ENCODE peak calls at places on chromosomes 4 and X, in ten cellular contexts. One of them, this sample, is unnamed.

GRCh38 chr4:99968330-99968729 is 18.3 kb upstream of the H2AZ1 start:
- DNase-seq in left lung: no peak
- DNase-seq in GOT3: no peak
- DNase-seq in hippocampal formation: no peak
- DNase-seq in HEK293T: no peak
- DNase-seq in activated CD8-positive, alpha-beta memory T cell treated with anti-CD3 and anti-CD28 coated beads for 4 hours: no peak
- DNase-seq in T-cell: no peak
- DNase-seq in keratinocyte: no peak
- DNase-seq in SW 1271: peak
- DNase-seq in H7: no peak
- DNase-seq in this sample: no peak

GRCh38 chr4:124111922-124112321 is 600.6 kb downstream of the ANKRD50 start:
- DNase-seq in T-cell: no peak
- DNase-seq in hippocampal formation: peak
- DNase-seq in H7: peak
- DNase-seq in left lung: no peak
- DNase-seq in activated CD8-positive, alpha-beta memory T cell treated with anti-CD3 and anti-CD28 coated beads for 4 hours: no peak
- DNase-seq in SW 1271: peak
- DNase-seq in keratinocyte: no peak
- DNase-seq in GOT3: no peak
- DNase-seq in HEK293T: peak
- DNase-seq in this sample: peak

GRCh38 chr4:46393606-46394005 is 3.7 kb upstream of the GABRA2 start:
- DNase-seq in SW 1271: no peak
- DNase-seq in GOT3: no peak
- DNase-seq in activated CD8-positive, alpha-beta memory T cell treated with anti-CD3 and anti-CD28 coated beads for 4 hours: no peak
- DNase-seq in T-cell: no peak
- DNase-seq in keratinocyte: no peak
- DNase-seq in HEK293T: no peak
- DNase-seq in left lung: no peak
- DNase-seq in H7: no peak
- DNase-seq in hippocampal formation: no peak
- DNase-seq in this sample: no peak

GRCh38 chr4:61938250-61938846 is 738.2 kb downstream of the ADGRL3 start:
- DNase-seq in hippocampal formation: no peak
- DNase-seq in T-cell: peak
- DNase-seq in HEK293T: no peak
- DNase-seq in H7: peak
- DNase-seq in left lung: no peak
- DNase-seq in activated CD8-positive, alpha-beta memory T cell treated with anti-CD3 and anti-CD28 coated beads for 4 hours: no peak
- DNase-seq in keratinocyte: no peak
- DNase-seq in GOT3: no peak
- DNase-seq in SW 1271: no peak
- DNase-seq in this sample: no peak

GRCh38 chr4:1462768-1463075 is 56.5 kb upstream of the NKX1-1 start:
- DNase-seq in SW 1271: no peak
- DNase-seq in keratinocyte: no peak
- DNase-seq in left lung: peak
- DNase-seq in HEK293T: no peak
- DNase-seq in T-cell: no peak
- DNase-seq in hippocampal formation: no peak
- DNase-seq in GOT3: no peak
- DNase-seq in activated CD8-positive, alpha-beta memory T cell treated with anti-CD3 and anti-CD28 coated beads for 4 hours: no peak
- DNase-seq in H7: no peak
- DNase-seq in this sample: no peak

GRCh38 chr4:105951198-105951597 is 55.9 kb downstream of the NPNT start:
- DNase-seq in T-cell: no peak
- DNase-seq in hippocampal formation: no peak
- DNase-seq in GOT3: no peak
- DNase-seq in H7: no peak
- DNase-seq in left lung: no peak
- DNase-seq in keratinocyte: no peak
- DNase-seq in SW 1271: no peak
- DNase-seq in activated CD8-positive, alpha-beta memory T cell treated with anti-CD3 and anti-CD28 coated beads for 4 hours: no peak
- DNase-seq in HEK293T: no peak
- DNase-seq in this sample: no peak

GRCh38 chr4:66169341-66169740 is 499.1 kb upstream of the EPHA5 start:
- DNase-seq in keratinocyte: no peak
- DNase-seq in H7: peak
- DNase-seq in HEK293T: peak
- DNase-seq in activated CD8-positive, alpha-beta memory T cell treated with anti-CD3 and anti-CD28 coated beads for 4 hours: no peak
- DNase-seq in left lung: no peak
- DNase-seq in GOT3: no peak
- DNase-seq in hippocampal formation: no peak
- DNase-seq in SW 1271: no peak
- DNase-seq in T-cell: no peak
- DNase-seq in this sample: no peak

GRCh38 chrX:120401301-120401700 is 39.4 kb downstream of the ATP1B4 start:
- DNase-seq in GOT3: no peak
- DNase-seq in left lung: no peak
- DNase-seq in H7: no peak
- DNase-seq in SW 1271: no peak
- DNase-seq in HEK293T: no peak
- DNase-seq in hippocampal formation: no peak
- DNase-seq in T-cell: no peak
- DNase-seq in activated CD8-positive, alpha-beta memory T cell treated with anti-CD3 and anti-CD28 coated beads for 4 hours: no peak
- DNase-seq in keratinocyte: no peak
- DNase-seq in this sample: no peak

GRCh38 chr4:82865592-82865991 is 25.4 kb downstream of the SEC31A start:
- DNase-seq in hippocampal formation: no peak
- DNase-seq in SW 1271: peak
- DNase-seq in left lung: no peak
- DNase-seq in HEK293T: no peak
- DNase-seq in T-cell: no peak
- DNase-seq in activated CD8-positive, alpha-beta memory T cell treated with anti-CD3 and anti-CD28 coated beads for 4 hours: no peak
- DNase-seq in H7: no peak
- DNase-seq in keratinocyte: no peak
- DNase-seq in GOT3: no peak
- DNase-seq in this sample: no peak

GRCh38 chr4:122826596-122827257 is at the start of gene FGF2:
- DNase-seq in activated CD8-positive, alpha-beta memory T cell treated with anti-CD3 and anti-CD28 coated beads for 4 hours: no peak
- DNase-seq in left lung: peak
- DNase-seq in keratinocyte: no peak
- DNase-seq in GOT3: peak
- DNase-seq in hippocampal formation: peak
- DNase-seq in HEK293T: peak
- DNase-seq in SW 1271: no peak
- DNase-seq in T-cell: no peak
- DNase-seq in H7: peak
- DNase-seq in this sample: peak